ENCODE peak calls at places on chromosomes 2 and 18, in ten cellular contexts. S is uterus; X is iPS DF 6.9; O is adrenal gland; V is ovary; P is CD4-positive, alpha-beta T cell; Q is breast epithelium; F is K562; J is Karpas-422; I is endodermal cell. G is an unnamed sample.

GRCh38 chr2:31523871-31524492 is 56.8 kb downstream of the SRD5A2 start:
- DNase-seq in S (no peak), P (peak; percentile 32), J (peak; percentile 88), I (peak; percentile 87), Q (no peak), V (no peak), X (peak; percentile 47), O (peak; percentile 62), F (peak; percentile 47), G (no peak)

GRCh38 chr2:109337221-109337620 is 208.2 kb downstream of the SH3RF3 start:
- DNase-seq in I (peak; percentile 12), X (no peak), O (no peak), F (no peak), P (no peak), J (no peak), V (no peak), S (no peak), Q (no peak), G (no peak)

GRCh38 chr2:187124514-187124913 is 275.5 kb upstream of the ZSWIM2 start:
- DNase-seq in J (no peak), I (no peak), V (no peak), Q (no peak), X (no peak), O (no peak), P (no peak), F (no peak), S (no peak), G (no peak)

GRCh38 chr2:54691439-54692135 is 31.9 kb upstream of the EML6 start:
- DNase-seq in Q (no peak), X (no peak), J (no peak), S (no peak), I (no peak), V (no peak), F (no peak), O (peak; percentile 18), P (no peak), G (no peak)

GRCh38 chr2:101820519-101820918 is 123.0 kb downstream of the MAP4K4 start:
- DNase-seq in I (no peak), V (no peak), X (no peak), J (no peak), Q (no peak), S (no peak), O (no peak), F (no peak), P (no peak), G (peak; percentile 98)

GRCh38 chr18:11115268-11115667 is 34.1 kb downstream of the PIEZO2 start:
- DNase-seq in Q (no peak), F (no peak), O (no peak), J (no peak), V (no peak), S (no peak), P (no peak), X (no peak), I (no peak), G (no peak)

GRCh38 chr2:205139822-205140612 is 542.3 kb upstream of the NRP2 start:
- DNase-seq in V (no peak), Q (no peak), I (peak; percentile 86), P (no peak), O (peak; percentile 69), X (peak; percentile 31), J (no peak), F (peak; percentile 5), S (peak; percentile 18), G (no peak)

GRCh38 chr2:131048641-131049040 is 44.6 kb downstream of the FAM168B start:
- DNase-seq in S (no peak), Q (no peak), J (no peak), V (no peak), O (no peak), I (no peak), P (no peak), F (no peak), X (no peak), G (no peak)

GRCh38 chr2:95057535-95058453 is 32.3 kb downstream of the MAL start:
- DNase-seq in P (no peak), V (no peak), F (no peak), J (no peak), Q (no peak), I (peak; percentile 30), O (no peak), S (no peak), X (no peak), G (no peak)

GRCh38 chr2:95058989-95059601 is 33.6 kb downstream of the MAL start:
- DNase-seq in S (no peak), V (no peak), F (no peak), I (peak; percentile 36), O (no peak), Q (no peak), J (no peak), X (no peak), P (no peak), G (no peak)

GRCh38 chr2:95056461-95057459 is 31.3 kb downstream of the MAL start:
- DNase-seq in X (no peak), I (no peak), F (no peak), J (no peak), P (no peak), S (no peak), O (no peak), Q (no peak), V (no peak), G (no peak)

GRCh38 chr2:95059656-95060370 is 34.3 kb downstream of the MAL start:
- DNase-seq in P (no peak), F (no peak), V (no peak), J (no peak), X (no peak), S (no peak), Q (no peak), I (peak; percentile 30), O (no peak), G (no peak)

GRCh38 chr2:95058466-95058988 is 33.0 kb downstream of the MAL start:
- DNase-seq in V (no peak), P (no peak), O (no peak), J (no peak), S (no peak), I (peak; percentile 15), X (no peak), F (no peak), Q (no peak), G (no peak)
- H3K27ac ChIP-seq in V (no peak overlapping the region), P (no peak overlapping the region), O (no peak overlapping the region), J (no peak overlapping the region), S (no peak overlapping the region), I (no peak overlapping the region), X (no peak overlapping the region), F (no peak overlapping the region), Q (no peak overlapping the region), G (no peak overlapping the region)

DNA sequence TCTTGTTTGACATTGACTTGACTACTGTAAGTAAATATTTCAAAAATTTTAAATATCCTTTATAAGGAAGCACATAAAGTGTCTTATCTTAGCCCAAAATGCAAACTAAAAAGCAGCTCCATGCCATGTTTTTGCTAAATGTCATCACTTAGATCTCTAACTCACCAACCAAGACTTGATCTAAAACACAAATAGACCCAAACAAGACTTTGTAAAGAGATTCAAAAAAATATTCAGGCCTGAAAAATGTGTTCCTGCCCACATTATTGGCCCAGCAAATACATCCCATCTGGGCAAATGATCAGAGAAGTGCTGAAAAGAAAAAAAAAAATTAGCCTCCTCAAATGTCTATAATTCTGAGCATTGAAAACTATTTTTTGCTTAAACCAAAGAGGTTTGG is 187.6 kb downstream of the MREG start:
- DNase-seq in J (no peak), S (no peak), X (no peak), V (no peak), Q (no peak), I (no peak), P (no peak), O (no peak), F (no peak), G (no peak)
- H3K27ac ChIP-seq in J (no peak overlapping the region), S (no peak overlapping the region), X (no peak overlapping the region), V (no peak overlapping the region), Q (no peak overlapping the region), I (no peak overlapping the region), P (no peak overlapping the region), O (no peak overlapping the region), F (no peak overlapping the region), G (no peak overlapping the region)

GRCh38 chr2:9497017-9497416 is 22.7 kb downstream of the IAH1 start:
- DNase-seq in X (no peak), S (no peak), V (no peak), O (no peak), F (no peak), Q (no peak), P (no peak), J (no peak), I (no peak), G (peak; percentile 60)

GRCh38 chr2:9494096-9494495 is 19.7 kb downstream of the IAH1 start:
- DNase-seq in X (no peak), Q (no peak), O (no peak), P (no peak), I (no peak), S (no peak), V (no peak), J (no peak), F (no peak), G (no peak)

GRCh38 chr2:9493478-9493877 is 19.1 kb downstream of the IAH1 start:
- DNase-seq in O (no peak), P (no peak), X (no peak), Q (no peak), F (no peak), I (no peak), V (no peak), S (no peak), J (no peak), G (no peak)

GRCh38 chr2:9492927-9493326 is 18.6 kb downstream of the IAH1 start:
- DNase-seq in O (no peak), Q (no peak), F (no peak), X (no peak), V (no peak), S (no peak), P (no peak), J (no peak), I (no peak), G (no peak)

GRCh38 chr2:9498210-9498609 is 23.9 kb downstream of the IAH1 start:
- DNase-seq in J (no peak), F (no peak), I (no peak), P (no peak), Q (no peak), V (no peak), X (no peak), S (no peak), O (no peak), G (no peak)
- H3K27ac ChIP-seq in J (no peak overlapping the region), F (no peak overlapping the region), I (no peak overlapping the region), P (no peak overlapping the region), Q (no peak overlapping the region), V (no peak overlapping the region), X (no peak overlapping the region), S (no peak overlapping the region), O (no peak overlapping the region), G (no peak overlapping the region)

GRCh38 chr2:73008261-73009159 is 63.0 kb downstream of the SFXN5 start:
- DNase-seq in F (no peak), Q (no peak), S (peak; percentile 1), I (peak; percentile 34), V (no peak), O (peak; percentile 35), J (no peak), P (no peak), X (no peak), G (no peak)

GRCh38 chr2:73009177-73009839 is 62.2 kb downstream of the SFXN5 start:
- DNase-seq in Q (no peak), X (no peak), J (no peak), S (peak; percentile 4), I (peak; percentile 17), P (no peak), O (peak; percentile 38), F (no peak), V (no peak), G (no peak)

GRCh38 chr2:73004466-73004865 is 67.0 kb downstream of the SFXN5 start:
- DNase-seq in Q (peak; percentile 2), S (peak; percentile 2), O (peak; percentile 7), J (no peak), I (peak; percentile 42), V (no peak), P (no peak), F (no peak), X (no peak), G (no peak)

GRCh38 chr2:73004889-73005596 is 66.5 kb downstream of the SFXN5 start:
- DNase-seq in F (no peak), O (peak; percentile 7), X (no peak), V (no peak), S (no peak), Q (no peak), I (peak; percentile 26), P (no peak), J (no peak), G (no peak)

DNA sequence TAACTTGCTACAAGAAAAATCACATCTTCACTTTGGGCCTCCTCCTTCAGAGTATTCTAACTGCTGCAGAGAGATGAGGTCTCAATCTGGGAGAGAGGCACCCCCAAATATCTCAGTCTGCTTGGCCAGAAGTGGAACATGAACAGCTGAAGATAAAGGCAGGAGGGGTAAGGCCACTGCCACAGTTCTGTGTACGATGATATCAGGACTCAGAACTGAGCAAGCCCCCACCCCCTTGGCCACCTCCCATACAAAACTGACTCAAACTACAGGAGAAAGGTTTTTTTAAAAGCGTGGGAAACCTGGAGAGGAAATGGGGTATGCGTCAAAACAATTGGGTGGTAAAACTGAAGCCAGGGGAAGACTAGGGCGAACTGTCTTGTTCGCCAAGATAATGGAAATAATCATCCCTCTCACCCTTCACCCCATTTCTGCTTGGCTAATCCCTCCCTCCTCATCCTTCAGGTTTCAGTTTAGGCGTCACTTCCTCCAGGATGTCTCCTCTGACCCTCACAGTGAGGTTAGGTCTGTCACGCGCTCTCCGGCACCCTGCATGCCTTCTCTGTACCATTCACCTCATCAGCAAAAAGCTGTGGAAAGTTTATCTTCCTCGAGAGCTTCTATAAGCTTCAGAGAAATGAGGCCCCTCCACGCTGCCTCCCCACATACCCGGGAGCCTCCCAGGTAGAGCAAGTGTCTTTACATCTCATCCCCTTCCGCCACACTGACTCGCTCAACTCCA is 64.4 kb downstream of the SFXN5 start:
- DNase-seq in O (peak; percentile 15), J (no peak), I (peak; percentile 17), S (peak; percentile 2), X (no peak), V (no peak), F (no peak), P (no peak), Q (no peak), G (no peak)
- H3K27ac ChIP-seq in O (no peak overlapping the region), J (no peak overlapping the region), I (no peak overlapping the region), S (no peak overlapping the region), X (no peak overlapping the region), V (no peak overlapping the region), F (peak overlapping the region; percentile 20), P (no peak overlapping the region), Q (no peak overlapping the region), G (no peak overlapping the region)